ENCODE peak calls at places on chromosomes 5 and 9, in six cellular contexts. I, V, T, D, B and Y are unnamed samples.

GRCh38 chr9:132182609-132183073 is 20.8 kb downstream of the NTNG2 start:
- DNase-seq in T (no peak), V (no peak), I (no peak), D (no peak), B (no peak), Y (no peak)

GRCh38 chr5:78540335-78541057 is 108.1 kb downstream of the LHFPL2 start:
- DNase-seq in T (no peak), V (no peak), D (no peak), I (no peak), B (peak; percentile 21), Y (no peak)

GRCh38 chr5:147520450-147520849 is 10.6 kb upstream of the DPYSL3 start:
- DNase-seq in I (no peak), D (no peak), B (peak; percentile 14), V (no peak), T (no peak), Y (no peak)

GRCh38 chr9:96668868-96669534 is 13.9 kb upstream of the PRXL2C start:
- DNase-seq in V (no peak), D (no peak), I (no peak), T (no peak), B (no peak), Y (no peak)

GRCh38 chr5:143124593-143124992 is 278.9 kb downstream of the NR3C1 start:
- DNase-seq in V (no peak), B (no peak), T (no peak), D (no peak), I (no peak), Y (no peak)

GRCh38 chr9:95494416-95495371 is 22.1 kb downstream of the PTCH1 start:
- DNase-seq in I (peak; percentile 49), B (peak; percentile 87), D (peak; percentile 81), V (peak; percentile 61), T (peak; percentile 41), Y (no peak)

GRCh38 chr5:417765-418559 is 25.0 kb upstream of the EXOC3 start:
- DNase-seq in B (no peak), I (no peak), V (no peak), D (no peak), T (no peak), Y (no peak)

GRCh38 chr5:141793881-141794280 is 84.3 kb downstream of the PCDH1 start:
- DNase-seq in I (no peak), T (no peak), B (no peak), D (no peak), V (no peak), Y (no peak)

GRCh38 chr9:132486706-132487350 is 76.8 kb downstream of the CFAP77 start:
- DNase-seq in I (no peak), D (no peak), B (no peak), T (no peak), V (peak; percentile 34), Y (no peak)

GRCh38 chr5:157860898-157861894 is 2.3 kb upstream of the CLINT1 start:
- DNase-seq in I (no peak), T (no peak), B (no peak), D (no peak), V (no peak), Y (no peak)